ENCODE peak calls at places on chromosomes 2 and 18, in four cellular contexts. C is colonic mucosa, Z is fibroblast of mammary gland, A is T47D. X is an unnamed sample.

GRCh38 chr2:190791983-190792575 is 88.5 kb upstream of the GLS start:
- DNase-seq in C (no peak), Z (no peak), A (no peak), X (no peak)

GRCh38 chr2:11876889-11877288 is 130.5 kb downstream of the LPIN1 start:
- DNase-seq in C (no peak), Z (no peak), A (no peak), X (no peak)

GRCh38 chr2:12807907-12808810 is 91.4 kb downstream of the TRIB2 start:
- DNase-seq in C (no peak), Z (no peak), A (no peak), X (no peak)

GRCh38 chr2:236403125-236403524 is 138.9 kb upstream of the ASB18 start:
- DNase-seq in C (no peak), Z (no peak), A (no peak), X (no peak)

GRCh38 chr2:32671885-32672519 is 44.2 kb downstream of the TTC27 start:
- DNase-seq in C (no peak), Z (peak; percentile 27), A (no peak), X (no peak)

GRCh38 chr18:9017900-9018217 is 84.6 kb upstream of the NDUFV2 start:
- DNase-seq in C (no peak), Z (peak; percentile 91), A (no peak), X (no peak)

GRCh38 chr2:164661349-164661748 is 40.1 kb upstream of the GRB14 start:
- DNase-seq in C (no peak), Z (peak; percentile 33), A (no peak), X (no peak)

GRCh38 chr2:218369374-218369773 is 12.7 kb upstream of the SLC11A1 start:
- DNase-seq in C (no peak), Z (no peak), A (no peak), X (no peak)

GRCh38 chr2:20181761-20182160 is 43.2 kb downstream of the SDC1 start:
- DNase-seq in C (no peak), Z (no peak), A (no peak), X (no peak)

GRCh38 chr2:223815186-223815883 is 22.0 kb downstream of the AP1S3 start:
- DNase-seq in C (no peak), Z (peak; percentile 99), A (no peak), X (no peak)

GRCh38 chr18:42807852-42808251 is 307.6 kb downstream of the RIT2 start:
- DNase-seq in C (no peak), Z (no peak), A (no peak), X (no peak)

GRCh38 chr2:219521066-219521880 is 7.0 kb downstream of the ASIC4 start:
- DNase-seq in C (no peak), Z (peak; percentile 34), A (peak; percentile 61), X (no peak)

GRCh38 chr2:9548506-9548905 is 7.1 kb downstream of the ADAM17 start:
- DNase-seq in C (no peak), Z (peak; percentile 40), A (no peak), X (no peak)

GRCh38 chr2:112482309-112483046 is 522 bp downstream of the TTL start:
- DNase-seq in C (peak; percentile 40), Z (peak; percentile 32), A (peak; percentile 53), X (no peak)

GRCh38 chr2:65826567-65826966 is 394.2 kb upstream of the SPRED2 start:
- DNase-seq in C (no peak), Z (no peak), A (no peak), X (no peak)

GRCh38 chr2:241279413-241279812 is 36.1 kb downstream of the HDLBP start:
- DNase-seq in C (no peak), Z (no peak), A (no peak), X (no peak)

GRCh38 chr2:124149571-124149970 is 124.5 kb downstream of the CNTNAP5 start:
- DNase-seq in C (no peak), Z (no peak), A (no peak), X (no peak)

GRCh38 chr2:8605350-8606065 is 76.3 kb upstream of the ID2 start:
- DNase-seq in C (no peak), Z (peak; percentile 46), A (no peak), X (no peak)

GRCh38 chr2:193350509-193350908 is 1155.8 kb upstream of the TMEFF2 start:
- DNase-seq in C (no peak), Z (no peak), A (no peak), X (no peak)

GRCh38 chr2:68388772-68389171 is 23.7 kb downstream of the PLEK start:
- DNase-seq in C (no peak), Z (no peak), A (no peak), X (no peak)

GRCh38 chr2:9673914-9674481 is 43.2 kb upstream of the YWHAQ start:
- DNase-seq in C (no peak), Z (no peak), A (no peak), X (no peak)

GRCh38 chr18:32661486-32662299 is 111.1 kb downstream of the KLHL14 start:
- DNase-seq in C (no peak), Z (peak; percentile 1), A (peak; percentile 2), X (no peak)

GRCh38 chr2:198316852-198317395 is 512.5 kb downstream of the PLCL1 start:
- DNase-seq in C (peak; percentile 64), Z (no peak), A (no peak), X (no peak)

GRCh38 chr2:160695402-160696060 is 201.9 kb upstream of the RBMS1 start:
- DNase-seq in C (no peak), Z (peak; percentile 70), A (no peak), X (peak; percentile 94)

GRCh38 chr2:158810761-158811470 is 15.8 kb downstream of the DAPL1 start:
- DNase-seq in C (no peak), Z (peak; percentile 51), A (no peak), X (no peak)

GRCh38 chr2:65436169-65436824 is 3.9 kb upstream of the SPRED2 start:
- DNase-seq in C (peak; percentile 90), Z (peak; percentile 94), A (peak; percentile 41), X (no peak)